ENCODE peak calls at places on chromosomes 13 and 19, in six cellular contexts. One of them, this sample, is unnamed.

GRCh38 chr19:13478576-13478975 is 27.7 kb downstream of the CACNA1A start:
- DNase-seq in neural progenitor cell: no peak
- DNase-seq in colonic mucosa: no peak
- DNase-seq in RWPE2: no peak
- DNase-seq in AG09319: no peak
- DNase-seq in uterus: no peak
- DNase-seq in this sample: no peak

GRCh38 chr19:12770922-12771321 is 4.4 kb downstream of the HOOK2 start:
- DNase-seq in AG09319: no peak
- DNase-seq in colonic mucosa: no peak
- DNase-seq in RWPE2: no peak
- DNase-seq in neural progenitor cell: no peak
- DNase-seq in uterus: no peak
- DNase-seq in this sample: no peak

GRCh38 chr19:11538232-11539036 is at the start of gene CNN1:
- DNase-seq in RWPE2: no peak
- DNase-seq in AG09319: peak; percentile 28
- DNase-seq in uterus: peak; percentile 94
- DNase-seq in neural progenitor cell: peak; percentile 72
- DNase-seq in colonic mucosa: no peak
- DNase-seq in this sample: no peak

GRCh38 chr19:13633109-13633508 is 126.8 kb upstream of the CACNA1A start:
- DNase-seq in uterus: no peak
- DNase-seq in colonic mucosa: peak; percentile 89
- DNase-seq in RWPE2: no peak
- DNase-seq in neural progenitor cell: peak; percentile 64
- DNase-seq in AG09319: peak; percentile 22
- DNase-seq in this sample: no peak

GRCh38 chr13:26760835-26761582 is 423 bp upstream of the GPR12 start:
- DNase-seq in RWPE2: no peak
- DNase-seq in colonic mucosa: no peak
- DNase-seq in neural progenitor cell: peak; percentile 45
- DNase-seq in uterus: no peak
- DNase-seq in AG09319: no peak
- DNase-seq in this sample: no peak

GRCh38 chr13:50375792-50376191 is 360.5 kb downstream of the KCNRG start:
- DNase-seq in neural progenitor cell: no peak
- DNase-seq in uterus: no peak
- DNase-seq in RWPE2: no peak
- DNase-seq in AG09319: peak; percentile 36
- DNase-seq in colonic mucosa: no peak
- DNase-seq in this sample: no peak

GRCh38 chr13:24627090-24627714 is 53.0 kb upstream of the ATP12A start:
- DNase-seq in uterus: no peak
- DNase-seq in neural progenitor cell: peak; percentile 88
- DNase-seq in RWPE2: no peak
- DNase-seq in AG09319: no peak
- DNase-seq in colonic mucosa: peak; percentile 72
- DNase-seq in this sample: no peak

GRCh38 chr13:59700281-59700680 is 463.4 kb downstream of the DIAPH3 start:
- DNase-seq in neural progenitor cell: no peak
- DNase-seq in AG09319: no peak
- DNase-seq in RWPE2: no peak
- DNase-seq in colonic mucosa: no peak
- DNase-seq in uterus: no peak
- DNase-seq in this sample: no peak

GRCh38 chr19:40673377-40673776 is 17.1 kb downstream of the NUMBL start:
- DNase-seq in AG09319: no peak
- DNase-seq in RWPE2: no peak
- DNase-seq in neural progenitor cell: no peak
- DNase-seq in uterus: no peak
- DNase-seq in colonic mucosa: no peak
- DNase-seq in this sample: no peak

GRCh38 chr13:35475131-35475959 is 1.1 kb downstream of the MAB21L1 start:
- DNase-seq in colonic mucosa: peak; percentile 19
- DNase-seq in RWPE2: no peak
- DNase-seq in neural progenitor cell: peak; percentile 66
- DNase-seq in uterus: no peak
- DNase-seq in AG09319: peak; percentile 38
- DNase-seq in this sample: peak; percentile 17

GRCh38 chr13:33665776-33666175 is 152.2 kb upstream of the RFC3 start:
- DNase-seq in RWPE2: no peak
- DNase-seq in AG09319: no peak
- DNase-seq in uterus: no peak
- DNase-seq in neural progenitor cell: no peak
- DNase-seq in colonic mucosa: no peak
- DNase-seq in this sample: no peak

GRCh38 chr19:56146904-56147303 is 5.8 kb downstream of the ZNF444 start:
- DNase-seq in colonic mucosa: no peak
- DNase-seq in uterus: no peak
- DNase-seq in RWPE2: no peak
- DNase-seq in AG09319: no peak
- DNase-seq in neural progenitor cell: no peak
- DNase-seq in this sample: no peak

GRCh38 chr13:107441279-107441678 is 774.1 kb downstream of the LIG4 start:
- DNase-seq in AG09319: no peak
- DNase-seq in colonic mucosa: no peak
- DNase-seq in uterus: no peak
- DNase-seq in RWPE2: no peak
- DNase-seq in neural progenitor cell: no peak
- DNase-seq in this sample: no peak

GRCh38 chr13:93740334-93740733 is 513.7 kb downstream of the GPC6 start:
- DNase-seq in AG09319: no peak
- DNase-seq in colonic mucosa: no peak
- DNase-seq in neural progenitor cell: no peak
- DNase-seq in uterus: no peak
- DNase-seq in RWPE2: no peak
- DNase-seq in this sample: no peak

GRCh38 chr13:80658705-80659104 is 317.8 kb upstream of the SPRY2 start:
- DNase-seq in AG09319: no peak
- DNase-seq in uterus: no peak
- DNase-seq in colonic mucosa: no peak
- DNase-seq in neural progenitor cell: no peak
- DNase-seq in RWPE2: no peak
- DNase-seq in this sample: no peak

GRCh38 chr13:95235944-95236343 is 65.3 kb downstream of the ABCC4 start:
- DNase-seq in uterus: no peak
- DNase-seq in colonic mucosa: no peak
- DNase-seq in RWPE2: no peak
- DNase-seq in neural progenitor cell: no peak
- DNase-seq in AG09319: no peak
- DNase-seq in this sample: no peak

GRCh38 chr19:3269972-3270667 is 45.7 kb downstream of the CELF5 start:
- DNase-seq in uterus: no peak
- DNase-seq in RWPE2: no peak
- DNase-seq in colonic mucosa: no peak
- DNase-seq in AG09319: no peak
- DNase-seq in neural progenitor cell: no peak
- DNase-seq in this sample: no peak

GRCh38 chr19:15252398-15253018 is 20.3 kb upstream of the EPHX3 start:
- DNase-seq in uterus: peak; percentile 44
- DNase-seq in RWPE2: no peak
- DNase-seq in colonic mucosa: no peak
- DNase-seq in neural progenitor cell: peak; percentile 55
- DNase-seq in AG09319: peak; percentile 22
- DNase-seq in this sample: no peak

GRCh38 chr19:12090807-12091206 is 26.3 kb downstream of the ZNF844 start:
- DNase-seq in neural progenitor cell: peak; percentile 77
- DNase-seq in colonic mucosa: peak; percentile 73
- DNase-seq in AG09319: no peak
- DNase-seq in RWPE2: no peak
- DNase-seq in uterus: peak; percentile 39
- DNase-seq in this sample: peak; percentile 76

GRCh38 chr13:26604784-26605183 is 47.3 kb downstream of the WASF3 start:
- DNase-seq in neural progenitor cell: no peak
- DNase-seq in uterus: peak; percentile 68
- DNase-seq in colonic mucosa: no peak
- DNase-seq in RWPE2: no peak
- DNase-seq in AG09319: no peak
- DNase-seq in this sample: no peak

GRCh38 chr19:35977446-35978222 is 17.4 kb upstream of the SDHAF1 start:
- DNase-seq in uterus: no peak
- DNase-seq in RWPE2: no peak
- DNase-seq in neural progenitor cell: peak; percentile 79
- DNase-seq in AG09319: no peak
- DNase-seq in colonic mucosa: no peak
- DNase-seq in this sample: no peak

GRCh38 chr19:47863514-47863936 is 4.5 kb downstream of the TPRX2 start:
- DNase-seq in colonic mucosa: peak; percentile 91
- DNase-seq in neural progenitor cell: peak; percentile 97
- DNase-seq in RWPE2: peak; percentile 75
- DNase-seq in uterus: peak; percentile 82
- DNase-seq in AG09319: peak; percentile 8
- DNase-seq in this sample: peak; percentile 90

GRCh38 chr13:69468624-69469023 is 639.0 kb upstream of the ATXN8OS start:
- DNase-seq in colonic mucosa: no peak
- DNase-seq in AG09319: no peak
- DNase-seq in uterus: no peak
- DNase-seq in RWPE2: no peak
- DNase-seq in neural progenitor cell: no peak
- DNase-seq in this sample: no peak

GRCh38 chr13:51999525-51999924 is 11.7 kb downstream of the ATP7B start:
- DNase-seq in AG09319: no peak
- DNase-seq in neural progenitor cell: no peak
- DNase-seq in uterus: no peak
- DNase-seq in RWPE2: no peak
- DNase-seq in colonic mucosa: no peak
- DNase-seq in this sample: no peak

GRCh38 chr13:51688937-51689336 is 104.7 kb downstream of the WDFY2 start:
- DNase-seq in RWPE2: no peak
- DNase-seq in AG09319: no peak
- DNase-seq in colonic mucosa: no peak
- DNase-seq in neural progenitor cell: no peak
- DNase-seq in uterus: no peak
- DNase-seq in this sample: no peak

GRCh38 chr19:1863638-1864479 is 480 bp upstream of the KLF16 start:
- DNase-seq in neural progenitor cell: peak; percentile 98
- DNase-seq in colonic mucosa: peak; percentile 90
- DNase-seq in uterus: peak; percentile 88
- DNase-seq in RWPE2: peak; percentile 89
- DNase-seq in AG09319: peak; percentile 90
- DNase-seq in this sample: peak; percentile 99

DNA sequence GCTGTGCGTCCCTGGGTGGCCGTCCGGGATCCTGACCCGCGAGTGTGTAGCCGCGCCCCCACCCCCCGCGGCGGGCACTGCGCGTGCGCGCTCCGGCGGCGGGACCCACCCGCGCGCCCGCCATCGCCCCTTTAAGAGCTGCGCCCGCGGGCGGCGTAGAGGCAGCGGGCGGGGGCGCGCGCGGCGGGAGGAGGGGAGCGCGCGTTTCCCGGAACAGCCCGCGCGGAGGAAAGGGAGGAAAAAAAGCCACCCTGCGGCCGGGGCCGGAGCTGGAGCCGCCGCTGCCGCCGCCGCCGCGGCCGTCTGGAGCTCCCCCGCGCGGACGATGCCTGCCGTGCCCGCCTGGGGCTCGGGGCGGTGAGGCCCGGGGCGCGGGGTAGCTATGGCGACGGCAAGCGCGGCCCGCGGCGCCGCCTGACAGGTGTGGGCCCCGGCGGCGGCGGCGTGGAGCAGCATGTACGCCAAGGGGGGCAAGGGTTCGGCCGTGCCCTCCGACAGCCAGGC is at the start of gene SSBP4:
- DNase-seq in colonic mucosa: peak; percentile 74
- DNase-seq in AG09319: no peak
- DNase-seq in RWPE2: peak; percentile 57
- DNase-seq in neural progenitor cell: peak; percentile 91
- DNase-seq in uterus: peak; percentile 80
- DNase-seq in this sample: peak; percentile 97
- TF ChIP-seq CTCF in colonic mucosa: no peak
- TF ChIP-seq CTCF in AG09319: peak; percentile 1
- TF ChIP-seq CTCF in RWPE2: peak; percentile 51
- TF ChIP-seq CTCF in neural progenitor cell: peak; percentile 53
- TF ChIP-seq CTCF in uterus: peak; percentile 50
- TF ChIP-seq CTCF in this sample: peak; percentile 45

DNA sequence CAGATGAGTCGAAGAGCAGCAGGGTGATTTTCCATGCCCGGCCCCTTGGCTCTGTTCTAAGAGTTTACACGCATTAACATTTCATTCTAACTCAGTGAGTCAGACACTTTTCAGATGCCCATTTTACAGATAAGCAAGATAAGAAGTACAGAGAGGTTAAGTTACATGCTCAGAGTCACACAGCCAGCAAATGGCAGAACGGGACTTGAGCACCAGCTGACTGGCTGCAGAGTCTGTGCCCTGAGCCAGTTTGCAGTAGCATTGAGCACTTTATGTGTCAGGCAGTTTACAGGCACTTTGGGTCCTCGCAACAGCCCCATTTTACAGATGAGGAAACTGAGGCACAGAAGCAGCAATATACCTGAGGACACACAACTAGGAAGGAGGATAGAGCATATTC is 19.0 kb downstream of the CCDC8 start:
- DNase-seq in uterus: no peak
- DNase-seq in colonic mucosa: no peak
- DNase-seq in neural progenitor cell: no peak
- DNase-seq in AG09319: no peak
- DNase-seq in RWPE2: no peak
- DNase-seq in this sample: no peak
- TF ChIP-seq CTCF in uterus: no peak
- TF ChIP-seq CTCF in colonic mucosa: no peak
- TF ChIP-seq CTCF in neural progenitor cell: no peak
- TF ChIP-seq CTCF in AG09319: no peak
- TF ChIP-seq CTCF in RWPE2: no peak
- TF ChIP-seq CTCF in this sample: no peak

GRCh38 chr13:61874970-61875579 is 459.4 kb upstream of the PCDH20 start:
- DNase-seq in neural progenitor cell: no peak
- DNase-seq in colonic mucosa: no peak
- DNase-seq in AG09319: no peak
- DNase-seq in uterus: no peak
- DNase-seq in RWPE2: no peak
- DNase-seq in this sample: no peak

GRCh38 chr13:61884830-61885229 is 469.2 kb upstream of the PCDH20 start:
- DNase-seq in neural progenitor cell: no peak
- DNase-seq in RWPE2: no peak
- DNase-seq in colonic mucosa: no peak
- DNase-seq in uterus: no peak
- DNase-seq in AG09319: no peak
- DNase-seq in this sample: no peak

GRCh38 chr13:61880576-61881283 is 465.1 kb upstream of the PCDH20 start:
- DNase-seq in colonic mucosa: no peak
- DNase-seq in AG09319: no peak
- DNase-seq in uterus: no peak
- DNase-seq in neural progenitor cell: peak; percentile 59
- DNase-seq in RWPE2: no peak
- DNase-seq in this sample: peak; percentile 37
- TF ChIP-seq CTCF in colonic mucosa: no peak
- TF ChIP-seq CTCF in AG09319: no peak
- TF ChIP-seq CTCF in uterus: no peak
- TF ChIP-seq CTCF in neural progenitor cell: peak; percentile 62
- TF ChIP-seq CTCF in RWPE2: peak; percentile 89
- TF ChIP-seq CTCF in this sample: peak; percentile 68

DNA sequence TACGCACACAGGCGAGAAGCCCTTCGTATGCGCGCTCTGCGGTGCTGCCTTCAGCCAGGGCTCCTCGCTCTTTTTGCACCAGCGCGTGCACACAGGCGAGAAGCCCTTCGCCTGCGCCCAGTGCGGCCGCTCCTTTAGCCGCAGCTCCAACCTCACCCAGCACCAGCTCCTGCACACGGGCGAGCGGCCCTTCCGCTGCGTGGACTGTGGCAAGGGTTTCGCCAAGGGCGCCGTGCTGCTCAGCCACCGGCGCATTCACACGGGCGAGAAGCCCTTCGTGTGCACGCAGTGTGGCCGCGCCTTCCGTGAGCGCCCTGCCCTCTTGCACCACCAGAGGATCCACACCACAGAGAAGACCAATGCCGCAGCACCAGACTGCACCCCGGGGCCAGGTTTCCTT is 4.7 kb downstream of the ZNF324B start:
- DNase-seq in neural progenitor cell: no peak
- DNase-seq in colonic mucosa: no peak
- DNase-seq in uterus: no peak
- DNase-seq in RWPE2: no peak
- DNase-seq in AG09319: no peak
- DNase-seq in this sample: no peak
- TF ChIP-seq CTCF in neural progenitor cell: no peak
- TF ChIP-seq CTCF in colonic mucosa: no peak
- TF ChIP-seq CTCF in uterus: no peak
- TF ChIP-seq CTCF in RWPE2: no peak
- TF ChIP-seq CTCF in AG09319: no peak
- TF ChIP-seq CTCF in this sample: no peak